ENCODE peak calls at places on chromosomes 2 and 18, in eight cellular contexts. J is AG04450, Z is cardiac muscle cell, E is Peyer's patch, D is colonic mucosa, U is prostate gland, G is breast epithelium, S is transverse colon. N is an unnamed sample.

GRCh38 chr2:6881516-6881915 is 3.9 kb downstream of the RSAD2 start:
- DNase-seq in J (no peak), Z (no peak), E (no peak), D (no peak), U (no peak), G (no peak), S (no peak), N (no peak)

GRCh38 chr18:42274488-42275137 is 319.6 kb downstream of the PIK3C3 start:
- DNase-seq in J (no peak), Z (peak), E (no peak), D (no peak), U (no peak), G (no peak), S (no peak), N (no peak)

GRCh38 chr2:183592271-183592670 is 468.0 kb downstream of the NUP35 start:
- DNase-seq in J (no peak), Z (no peak), E (no peak), D (no peak), U (no peak), G (no peak), S (no peak), N (no peak)

GRCh38 chr2:23418490-23418911 is 33.5 kb downstream of the KLHL29 start:
- DNase-seq in J (peak), Z (peak), E (no peak), D (no peak), U (no peak), G (no peak), S (no peak), N (no peak)

GRCh38 chr2:50065845-50066244 is 911.5 kb upstream of the FSHR start:
- DNase-seq in J (no peak), Z (no peak), E (no peak), D (no peak), U (no peak), G (no peak), S (no peak), N (no peak)

GRCh38 chr2:126858013-126858412 is 40.7 kb upstream of the TEX51 start:
- DNase-seq in J (no peak), Z (no peak), E (no peak), D (no peak), U (no peak), G (no peak), S (no peak), N (no peak)

GRCh38 chr2:224520064-224520463 is 65.1 kb downstream of the CUL3 start:
- DNase-seq in J (peak), Z (peak), E (no peak), D (no peak), U (no peak), G (no peak), S (no peak), N (no peak)

GRCh38 chr2:12412898-12413305 is 303.8 kb upstream of the TRIB2 start:
- DNase-seq in J (no peak), Z (peak), E (no peak), D (no peak), U (no peak), G (no peak), S (no peak), N (no peak)

GRCh38 chr2:57906152-57906732 is 140.4 kb upstream of the VRK2 start:
- DNase-seq in J (peak), Z (peak), E (no peak), D (no peak), U (no peak), G (no peak), S (no peak), N (no peak)

GRCh38 chr2:239382384-239382880 is 18.4 kb downstream of the HDAC4 start:
- DNase-seq in J (no peak), Z (no peak), E (no peak), D (no peak), U (no peak), G (no peak), S (no peak), N (no peak)

GRCh38 chr2:32946314-32947075 is at the start of gene LTBP1:
- DNase-seq in J (no peak), Z (peak), E (peak), D (peak), U (peak), G (peak), S (peak), N (peak)

GRCh38 chr2:71880846-71881610 is 266.6 kb downstream of the CYP26B1 start:
- DNase-seq in J (no peak), Z (peak), E (peak), D (peak), U (no peak), G (peak), S (peak), N (peak)

GRCh38 chr2:238868616-238869292 is 20.9 kb downstream of the TWIST2 start:
- DNase-seq in J (no peak), Z (peak), E (no peak), D (no peak), U (peak), G (peak), S (peak), N (peak)

GRCh38 chr2:20593072-20594034 is 57.5 kb downstream of the HS1BP3 start:
- DNase-seq in J (peak), Z (peak), E (no peak), D (no peak), U (no peak), G (no peak), S (peak), N (peak)

GRCh38 chr18:24397131-24397693 is 412 bp downstream of the OSBPL1A start:
- DNase-seq in J (peak), Z (peak), E (peak), D (peak), U (peak), G (peak), S (peak), N (peak)

GRCh38 chr2:239917128-239917956 is 107.8 kb downstream of the NDUFA10 start:
- DNase-seq in J (no peak), Z (no peak), E (no peak), D (peak), U (no peak), G (no peak), S (no peak), N (no peak)

GRCh38 chr2:169247231-169247630 is 115.1 kb downstream of the LRP2 start:
- DNase-seq in J (no peak), Z (no peak), E (no peak), D (no peak), U (no peak), G (no peak), S (no peak), N (no peak)

GRCh38 chr18:67644226-67644625 is 127.7 kb upstream of the DSEL start:
- DNase-seq in J (no peak), Z (no peak), E (no peak), D (no peak), U (no peak), G (no peak), S (no peak), N (no peak)

GRCh38 chr2:1728821-1729220 is 15.5 kb downstream of the PXDN start:
- DNase-seq in J (no peak), Z (peak), E (peak), D (peak), U (peak), G (peak), S (peak), N (no peak)

GRCh38 chr2:46275995-46276394 is 21.2 kb upstream of the EPAS1 start:
- DNase-seq in J (no peak), Z (peak), E (no peak), D (peak), U (no peak), G (no peak), S (peak), N (peak)

GRCh38 chr2:47437287-47437686 is 34.3 kb downstream of the MSH2 start:
- DNase-seq in J (no peak), Z (peak), E (no peak), D (no peak), U (no peak), G (no peak), S (no peak), N (no peak)

GRCh38 chr2:158042245-158042644 is 59.4 kb upstream of the UPP2 start:
- DNase-seq in J (no peak), Z (peak), E (no peak), D (no peak), U (no peak), G (no peak), S (no peak), N (no peak)

GRCh38 chr18:45708831-45709230 is 15.2 kb upstream of the SLC14A1 start:
- DNase-seq in J (no peak), Z (no peak), E (no peak), D (no peak), U (no peak), G (no peak), S (no peak), N (no peak)

GRCh38 chr18:24368749-24369148 is 28.9 kb downstream of the OSBPL1A start:
- DNase-seq in J (no peak), Z (no peak), E (no peak), D (no peak), U (no peak), G (no peak), S (no peak), N (no peak)

GRCh38 chr2:181586569-181587076 is 70.3 kb downstream of the CERKL start:
- DNase-seq in J (no peak), Z (no peak), E (no peak), D (no peak), U (no peak), G (no peak), S (no peak), N (no peak)

GRCh38 chr2:95297088-95297487 is at the start of gene KCNIP3:
- DNase-seq in J (no peak), Z (peak), E (no peak), D (peak), U (peak), G (no peak), S (peak), N (no peak)

GRCh38 chr2:199509401-199509800 is 51.7 kb upstream of the SATB2 start:
- DNase-seq in J (no peak), Z (no peak), E (no peak), D (no peak), U (no peak), G (no peak), S (no peak), N (no peak)

GRCh38 chr2:215530191-215530968 is 94.5 kb upstream of the FN1 start:
- DNase-seq in J (no peak), Z (peak), E (no peak), D (no peak), U (no peak), G (no peak), S (no peak), N (no peak)

GRCh38 chr2:64837925-64838641 is 151.1 kb upstream of the SLC1A4 start:
- DNase-seq in J (no peak), Z (no peak), E (peak), D (peak), U (no peak), G (no peak), S (peak), N (no peak)

GRCh38 chr2:64836566-64836965 is 152.6 kb upstream of the SLC1A4 start:
- DNase-seq in J (no peak), Z (no peak), E (no peak), D (no peak), U (no peak), G (no peak), S (no peak), N (no peak)

GRCh38 chr2:64839844-64840243 is 149.4 kb upstream of the SLC1A4 start:
- DNase-seq in J (no peak), Z (no peak), E (peak), D (no peak), U (no peak), G (no peak), S (peak), N (no peak)

GRCh38 chr2:64838817-64839216 is 150.4 kb upstream of the SLC1A4 start:
- DNase-seq in J (peak), Z (peak), E (no peak), D (peak), U (no peak), G (no peak), S (peak), N (no peak)

DNA sequence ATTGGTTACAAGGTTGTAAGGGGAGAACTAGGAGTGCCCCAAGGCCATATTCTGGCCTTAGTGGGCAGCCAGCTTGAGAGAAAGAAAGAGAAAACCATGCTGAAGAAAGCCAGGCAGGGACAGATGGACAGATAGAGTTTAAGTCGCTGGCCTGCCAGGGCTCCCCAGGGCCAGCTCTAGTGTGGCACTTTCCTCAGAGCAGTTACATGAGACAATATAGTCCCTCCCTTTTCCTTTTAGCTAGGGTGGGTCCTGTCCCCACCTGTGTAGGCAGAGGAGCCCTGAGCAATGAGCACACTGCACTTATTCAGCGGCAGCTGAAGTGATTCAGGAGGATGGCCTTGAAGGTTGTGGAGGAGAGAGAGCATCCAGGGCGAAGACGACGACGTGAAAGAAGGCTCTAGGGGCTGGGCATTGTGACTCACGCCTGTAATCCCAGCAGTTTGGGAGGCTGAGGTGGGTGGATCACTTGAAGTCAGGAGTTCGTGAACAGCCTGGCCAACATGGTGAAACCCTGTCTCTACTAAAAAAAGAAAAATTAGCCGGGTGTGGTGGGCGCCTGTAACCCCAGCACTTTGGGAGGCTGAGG is 152.0 kb upstream of the SLC1A4 start:
- DNase-seq in J (no peak), Z (peak), E (no peak), D (no peak), U (no peak), G (no peak), S (no peak), N (no peak)
- H3K27ac ChIP-seq in J (no peak), Z (no peak), E (no peak), D (peak), U (no peak), G (no peak), S (peak), N (no peak)

GRCh38 chr2:118387509-118387908 is 299.2 kb downstream of the INSIG2 start:
- DNase-seq in J (peak), Z (peak), E (no peak), D (no peak), U (no peak), G (no peak), S (no peak), N (no peak)
- TF ChIP-seq CTCF in J (no peak), Z (no peak), E (no peak), D (no peak), U (no peak), G (no peak), S (no peak), N (no peak)

GRCh38 chr2:241617431-241618154 is 19.4 kb downstream of the THAP4 start:
- DNase-seq in J (no peak), Z (peak), E (peak), D (no peak), U (peak), G (no peak), S (no peak), N (no peak)
- H3K4me3 ChIP-seq in J (no peak), Z (peak), E (peak), D (peak), U (peak), G (peak), S (peak), N (no peak)

GRCh38 chr2:120951701-120952100 is 216.0 kb downstream of the GLI2 start:
- DNase-seq in J (no peak), Z (no peak), E (no peak), D (no peak), U (no peak), G (no peak), S (no peak), N (no peak)

GRCh38 chr2:120953843-120954584 is 218.3 kb downstream of the GLI2 start:
- DNase-seq in J (no peak), Z (no peak), E (no peak), D (no peak), U (no peak), G (no peak), S (no peak), N (no peak)

GRCh38 chr2:120949957-120950590 is 214.4 kb downstream of the GLI2 start:
- DNase-seq in J (no peak), Z (no peak), E (no peak), D (no peak), U (no peak), G (no peak), S (no peak), N (no peak)

GRCh38 chr2:120953066-120953760 is 217.5 kb downstream of the GLI2 start:
- DNase-seq in J (no peak), Z (no peak), E (no peak), D (no peak), U (no peak), G (no peak), S (no peak), N (no peak)

DNA sequence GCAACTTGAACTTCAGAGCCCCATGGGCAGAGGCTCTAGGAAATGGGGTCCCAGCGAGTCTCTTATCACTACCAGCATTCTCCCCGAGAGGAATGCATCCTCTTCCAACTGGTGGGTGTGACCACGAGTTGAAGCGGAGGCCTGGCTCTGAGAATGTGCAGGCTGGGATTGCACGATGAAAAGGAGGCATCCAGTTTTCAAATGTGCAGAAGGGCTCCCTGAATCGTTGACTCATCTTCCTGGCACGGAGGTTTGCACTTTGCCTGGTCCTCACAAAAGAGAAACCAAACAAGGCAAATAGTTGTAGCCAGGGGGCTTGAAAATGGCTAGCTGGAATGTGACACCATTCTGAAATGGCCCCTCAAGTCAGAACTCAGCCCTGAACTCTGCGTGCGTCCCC is 216.7 kb downstream of the GLI2 start:
- DNase-seq in J (no peak), Z (peak), E (no peak), D (no peak), U (no peak), G (no peak), S (no peak), N (no peak)
- H3K27ac ChIP-seq in J (peak), Z (no peak), E (no peak), D (no peak), U (no peak), G (no peak), S (no peak), N (no peak)

DNA sequence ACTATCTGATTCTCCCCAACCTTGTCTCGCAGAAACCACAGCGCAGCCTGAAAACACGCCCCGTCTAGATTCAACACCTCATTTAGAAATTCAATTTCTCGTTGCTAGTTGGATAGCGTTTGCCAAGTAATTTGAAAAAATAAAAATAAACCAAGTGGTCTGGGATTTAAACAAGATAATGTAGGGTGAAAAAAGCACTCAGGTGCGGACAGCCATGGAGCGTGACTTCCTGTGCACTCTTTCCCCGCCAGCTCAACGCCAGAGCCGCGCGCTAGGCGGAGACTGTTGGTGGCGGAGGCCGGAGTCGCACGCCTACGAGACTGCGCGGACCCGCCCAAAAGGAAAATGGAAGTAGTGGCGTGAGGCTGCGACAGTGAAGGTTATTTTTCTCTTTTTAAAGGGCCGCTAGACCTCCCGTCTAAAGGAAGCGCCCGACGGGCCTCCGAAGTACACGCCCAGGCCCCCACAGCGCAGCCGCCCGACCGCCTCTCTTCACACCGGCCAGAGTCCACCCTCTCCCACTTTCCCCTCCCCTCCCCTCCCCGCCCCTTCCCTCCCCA is 584 bp upstream of the CCNT2 start:
- DNase-seq in J (no peak), Z (no peak), E (peak), D (no peak), U (peak), G (peak), S (no peak), N (no peak)
- TF ChIP-seq CTCF in J (peak), Z (peak), E (peak), D (no peak), U (no peak), G (peak), S (peak), N (no peak)

GRCh38 chr2:236179653-236180500 is 11.7 kb upstream of the GBX2 start:
- DNase-seq in J (no peak), Z (peak), E (no peak), D (no peak), U (no peak), G (no peak), S (no peak), N (no peak)
- H3K4me3 ChIP-seq in J (peak), Z (peak), E (no peak), D (no peak), U (no peak), G (peak), S (no peak), N (no peak)

GRCh38 chr2:69983392-69983791 is 22.0 kb upstream of the ASPRV1 start:
- DNase-seq in J (no peak), Z (no peak), E (no peak), D (no peak), U (no peak), G (no peak), S (no peak), N (no peak)
- H3K27ac ChIP-seq in J (no peak), Z (no peak), E (no peak), D (no peak), U (no peak), G (no peak), S (no peak), N (no peak)

N was measured in lung.